ENCODE peak calls at places on chromosomes 16 and 17, in ten cellular contexts. U, W, A, C, O, V, T, B, J and D are unnamed samples.

GRCh38 chr17:55705847-55706246 is 16.8 kb downstream of the TMEM100 start:
- DNase-seq in U (no peak), W (peak; percentile 81), A (no peak), C (no peak), O (no peak), V (no peak), T (no peak), B (peak; percentile 4), J (no peak), D (peak; percentile 67)

GRCh38 chr16:23232806-23233205 is 50.3 kb downstream of the SCNN1G start:
- DNase-seq in U (no peak), W (no peak), A (no peak), C (no peak), O (no peak), V (no peak), T (no peak), B (no peak), J (no peak), D (no peak)

GRCh38 chr17:65990593-65990992 is 201.3 kb downstream of the CEP112 start:
- DNase-seq in U (no peak), W (no peak), A (no peak), C (no peak), O (no peak), V (no peak), T (peak; percentile 9), B (no peak), J (no peak), D (no peak)

GRCh38 chr17:74325743-74326379 is at the start of gene KIF19:
- DNase-seq in U (no peak), W (no peak), A (peak; percentile 5), C (peak; percentile 64), O (peak; percentile 59), V (no peak), T (peak; percentile 61), B (peak; percentile 18), J (no peak), D (no peak)

GRCh38 chr17:33976816-33977215 is 278.3 kb upstream of the CCL2 start:
- DNase-seq in U (no peak), W (no peak), A (no peak), C (no peak), O (peak; percentile 61), V (no peak), T (no peak), B (no peak), J (no peak), D (no peak)

GRCh38 chr17:57810740-57811632 is 38.9 kb downstream of the MRPS23 start:
- DNase-seq in U (peak; percentile 72), W (peak; percentile 30), A (peak; percentile 67), C (no peak), O (peak; percentile 63), V (no peak), T (peak; percentile 17), B (no peak), J (peak; percentile 56), D (no peak)

GRCh38 chr17:12021604-12022003 is 927 bp downstream of the MAP2K4 start:
- DNase-seq in U (no peak), W (no peak), A (no peak), C (no peak), O (no peak), V (no peak), T (no peak), B (no peak), J (no peak), D (peak; percentile 4)

GRCh38 chr17:39227364-39227919 is 1.7 kb upstream of the STAC2 start:
- DNase-seq in U (no peak), W (no peak), A (no peak), C (no peak), O (no peak), V (no peak), T (no peak), B (no peak), J (no peak), D (no peak)

GRCh38 chr17:57406131-57406980 is 150.0 kb downstream of the MSI2 start:
- DNase-seq in U (no peak), W (peak; percentile 99), A (peak; percentile 65), C (no peak), O (no peak), V (no peak), T (peak; percentile 80), B (no peak), J (no peak), D (peak; percentile 85)